ENCODE peak calls at places on chromosomes 12 and 14, in four cellular contexts. S, Q, W and P are unnamed samples.

GRCh38 chr14:88987516-88987915 is 163.1 kb downstream of the TTC8 start:
- DNase-seq in S (no peak), Q (no peak), W (no peak), P (no peak)

GRCh38 chr14:95318399-95318834 is 1.3 kb downstream of the CLMN start:
- DNase-seq in S (no peak), Q (no peak), W (no peak), P (no peak)

GRCh38 chr14:28577711-28578131 is 188.9 kb upstream of the FOXG1 start:
- DNase-seq in S (no peak), Q (no peak), W (no peak), P (no peak)

GRCh38 chr12:115088328-115088994 is 404.5 kb upstream of the TBX3 start:
- DNase-seq in S (no peak), Q (peak), W (no peak), P (no peak)

GRCh38 chr14:99215277-99215676 is 56.7 kb downstream of the BCL11B start:
- DNase-seq in S (no peak), Q (no peak), W (no peak), P (no peak)

GRCh38 chr12:132761911-132762583 is 415 bp upstream of the ANKLE2 start:
- DNase-seq in S (no peak), Q (peak), W (peak), P (peak)

GRCh38 chr14:82159624-82160023 is 626.0 kb upstream of the SEL1L start:
- DNase-seq in S (no peak), Q (no peak), W (no peak), P (no peak)

GRCh38 chr12:3882896-3883564 is 9.8 kb upstream of the PARP11 start:
- DNase-seq in S (no peak), Q (peak), W (no peak), P (peak)

GRCh38 chr14:64200170-64200569 is 94.0 kb downstream of the ESR2 start:
- DNase-seq in S (no peak), Q (no peak), W (no peak), P (no peak)

GRCh38 chr12:7731499-7731898 is 15.7 kb downstream of the CLEC4C start:
- DNase-seq in S (no peak), Q (no peak), W (no peak), P (no peak)

GRCh38 chr14:75079521-75079920 is 10.1 kb downstream of the ZC2HC1C start:
- DNase-seq in S (no peak), Q (no peak), W (no peak), P (no peak)

GRCh38 chr14:69643430-69644200 is 32.2 kb downstream of the SUSD6 start:
- DNase-seq in S (no peak), Q (peak), W (no peak), P (peak)

GRCh38 chr14:89236846-89237245 is 180.2 kb downstream of the FOXN3 start:
- DNase-seq in S (no peak), Q (no peak), W (no peak), P (no peak)

GRCh38 chr12:71045781-71046180 is 112.0 kb downstream of the TSPAN8 start:
- DNase-seq in S (no peak), Q (no peak), W (no peak), P (peak)

GRCh38 chr14:75476274-75476995 is 45.8 kb upstream of the BATF start:
- DNase-seq in S (no peak), Q (peak), W (no peak), P (no peak)

GRCh38 chr14:71931492-71932228 is 569 bp upstream of the RGS6 start:
- DNase-seq in S (no peak), Q (no peak), W (no peak), P (no peak)
- TF ChIP-seq ESRRA in S (no peak), Q (no peak), W (no peak), P (no peak)

DNA sequence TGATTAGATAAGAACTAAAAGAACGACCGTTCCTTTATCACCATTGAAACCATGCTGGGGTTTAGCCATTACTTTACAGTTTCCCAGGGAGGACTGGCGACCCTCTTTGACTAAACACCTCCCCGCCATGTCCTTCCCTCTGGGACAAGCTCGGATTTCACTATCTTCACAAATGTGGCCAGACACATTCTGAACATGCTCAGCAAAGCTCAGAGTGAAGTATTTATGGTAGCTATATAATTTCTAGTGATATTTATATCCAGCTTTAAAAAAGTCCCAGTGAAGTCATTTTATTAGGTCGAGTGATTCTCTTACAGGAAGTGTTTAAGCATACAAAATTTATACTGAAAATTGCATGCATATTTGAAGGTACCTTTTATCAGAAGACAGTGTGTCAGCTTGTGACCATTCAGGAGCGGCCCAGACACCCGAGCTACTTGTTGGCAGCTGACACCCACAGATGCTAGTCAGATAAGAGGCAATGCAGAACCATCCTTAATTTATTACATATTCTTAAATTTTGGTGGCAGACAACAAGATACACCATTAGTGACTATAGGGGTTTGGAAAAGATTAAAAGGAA is 36.8 kb downstream of the NIN start:
- DNase-seq in S (no peak), Q (no peak), W (no peak), P (no peak)
- H3K4me2 ChIP-seq in S (peak), Q (no peak), W (no peak), P (no peak)

DNA sequence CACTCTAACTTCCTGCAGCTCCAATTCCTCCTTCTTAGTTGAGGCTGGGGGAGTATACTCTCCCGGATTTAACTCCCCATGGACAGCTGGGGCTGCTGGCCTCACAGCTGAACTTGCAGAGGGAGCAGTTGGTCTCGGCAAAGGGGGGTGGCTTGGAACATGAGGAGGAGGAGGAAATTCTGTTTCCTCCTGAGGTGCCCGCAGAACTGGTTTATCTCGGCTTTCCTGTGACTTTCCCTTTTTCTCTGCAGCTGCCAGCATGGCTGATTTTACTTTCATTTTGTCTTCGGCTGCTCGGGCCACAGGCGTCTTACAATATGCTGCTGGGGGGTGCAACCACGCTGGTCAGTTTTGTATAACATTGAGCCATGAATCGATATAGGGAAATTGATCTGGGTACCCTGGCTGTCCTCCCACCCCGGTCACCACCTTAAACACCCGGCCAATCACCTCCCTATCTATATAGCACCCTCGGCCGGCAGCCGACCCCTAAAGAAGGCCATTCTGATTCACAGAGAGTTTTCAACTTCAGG is 1317.6 kb downstream of the TMEM121 start:
- DNase-seq in S (no peak), Q (no peak), W (no peak), P (no peak)
- TF ChIP-seq ESRRA in S (no peak), Q (no peak), W (no peak), P (no peak)

DNA sequence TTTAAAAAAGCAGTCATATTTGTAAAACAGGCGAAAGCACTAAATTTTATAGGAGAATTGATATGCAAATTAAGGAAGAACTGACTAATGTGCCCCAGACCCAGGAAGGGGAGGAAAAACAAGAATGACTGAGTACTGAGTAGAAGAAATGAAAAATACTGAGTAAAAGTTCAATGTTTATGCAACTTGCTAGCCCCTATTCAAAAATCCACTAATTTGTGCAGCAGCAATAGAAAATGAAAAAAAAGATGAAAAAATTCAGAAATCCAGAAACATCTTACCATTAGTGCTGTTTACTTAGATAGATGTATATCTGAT is 6.1 kb downstream of the CHD8 start:
- DNase-seq in S (no peak), Q (no peak), W (no peak), P (no peak)
- H3K4me2 ChIP-seq in S (peak), Q (no peak), W (no peak), P (no peak)

GRCh38 chr14:66495214-66496098 is 9.3 kb downstream of the CCDC196 start:
- DNase-seq in S (peak), Q (peak), W (peak), P (peak)
- TF ChIP-seq ESRRA in S (no peak), Q (no peak), W (no peak), P (no peak)

DNA sequence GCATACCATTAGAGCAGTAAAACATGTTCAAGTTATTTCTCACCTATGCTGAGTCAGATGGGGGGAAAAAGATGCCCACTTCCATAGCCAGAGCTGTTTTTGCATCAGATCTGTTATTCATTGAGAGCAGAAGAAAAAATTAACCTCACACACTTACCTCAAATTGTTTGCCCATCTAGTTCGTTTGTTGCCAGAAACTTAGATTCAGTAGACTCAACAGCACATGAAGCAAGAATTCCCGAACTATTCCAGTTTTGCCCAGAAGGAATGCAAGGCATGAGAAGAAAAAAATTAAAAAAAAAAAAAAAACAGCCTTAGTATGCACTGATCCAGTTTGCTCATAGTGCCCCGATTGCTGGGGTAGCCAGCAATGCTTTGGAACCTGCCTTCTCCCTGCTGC is 12.4 kb upstream of the DPF3 start:
- DNase-seq in S (no peak), Q (no peak), W (no peak), P (no peak)
- H3K4me2 ChIP-seq in S (no peak), Q (no peak), W (no peak), P (no peak)

GRCh38 chr14:38950676-38951075 is 152.4 kb downstream of the SEC23A start:
- DNase-seq in S (no peak), Q (no peak), W (no peak), P (no peak)
- TF ChIP-seq ESRRA in S (no peak), Q (no peak), W (no peak), P (no peak)

GRCh38 chr12:41019461-41019860 is 168.7 kb upstream of the PDZRN4 start:
- DNase-seq in S (no peak), Q (no peak), W (no peak), P (no peak)

GRCh38 chr12:41011939-41012338 is 176.2 kb upstream of the PDZRN4 start:
- DNase-seq in S (no peak), Q (peak), W (no peak), P (no peak)

GRCh38 chr12:41013921-41014642 is 174.0 kb upstream of the PDZRN4 start:
- DNase-seq in S (no peak), Q (no peak), W (no peak), P (no peak)

GRCh38 chr12:41018010-41018409 is 170.1 kb upstream of the PDZRN4 start:
- DNase-seq in S (no peak), Q (peak), W (no peak), P (no peak)

DNA sequence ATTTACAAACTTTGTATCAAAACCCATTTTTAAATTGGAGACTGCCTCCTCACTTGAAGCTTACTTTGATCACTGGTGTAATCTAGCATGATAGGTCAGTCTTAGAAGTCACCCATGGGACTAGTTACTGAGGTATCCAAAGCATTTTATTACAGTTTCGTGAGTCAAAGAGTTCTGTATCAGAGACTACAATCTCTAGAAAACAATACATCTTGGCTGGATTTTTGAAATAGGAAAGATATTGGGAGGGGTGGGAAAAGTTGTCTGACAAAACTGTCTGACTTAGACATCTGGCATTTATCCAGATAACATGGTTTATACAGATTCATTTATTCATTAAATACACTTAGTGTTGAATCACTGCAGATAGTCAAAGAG is 173.5 kb upstream of the PDZRN4 start:
- DNase-seq in S (no peak), Q (no peak), W (no peak), P (peak)
- H3K4me2 ChIP-seq in S (no peak), Q (no peak), W (no peak), P (no peak)